ENCODE peak calls at places on chromosome 1, in five cellular contexts. V, A, P, E and O are unnamed samples.

GRCh38 chr1:169250022-169250421 is 117.6 kb downstream of the NME7 start:
- DNase-seq in V (no peak), A (no peak), P (no peak), E (no peak), O (no peak)

GRCh38 chr1:178093958-178094751 is at the start of gene RASAL2:
- DNase-seq in V (peak), A (no peak), P (peak), E (peak), O (peak)

GRCh38 chr1:226063362-226064167 is 1.0 kb downstream of the H3-3A start:
- DNase-seq in V (peak), A (no peak), P (peak), E (peak), O (peak)

GRCh38 chr1:154104433-154105082 is 50.3 kb downstream of the NUP210L start:
- DNase-seq in V (no peak), A (no peak), P (no peak), E (peak), O (no peak)

GRCh38 chr1:154567386-154568164 is at the start of gene CHRNB2:
- DNase-seq in V (peak), A (no peak), P (peak), E (peak), O (peak)

GRCh38 chr1:12745992-12746323 is at the start of gene CFAP107:
- DNase-seq in V (no peak), A (no peak), P (peak), E (peak), O (no peak)

GRCh38 chr1:9823943-9824701 is at the start of gene CLSTN1:
- DNase-seq in V (peak), A (peak), P (peak), E (peak), O (peak)

GRCh38 chr1:97563926-97564325 is 356.9 kb downstream of the DPYD start:
- DNase-seq in V (no peak), A (no peak), P (peak), E (no peak), O (no peak)

GRCh38 chr1:15886613-15887167 is 39.2 kb downstream of the SPEN start:
- DNase-seq in V (no peak), A (no peak), P (no peak), E (no peak), O (no peak)

GRCh38 chr1:172623748-172624147 is 35.2 kb upstream of the FASLG start:
- DNase-seq in V (no peak), A (no peak), P (no peak), E (no peak), O (no peak)

GRCh38 chr1:46413596-46413985 is 19.5 kb downstream of the FAAH start:
- DNase-seq in V (no peak), A (no peak), P (no peak), E (no peak), O (no peak)

GRCh38 chr1:110060034-110060661 is 10.3 kb downstream of the ALX3 start:
- DNase-seq in V (peak), A (no peak), P (no peak), E (peak), O (peak)

GRCh38 chr1:115098979-115099692 is 9.8 kb upstream of the TSPAN2 start:
- DNase-seq in V (peak), A (no peak), P (peak), E (peak), O (peak)

GRCh38 chr1:15950302-15950701 is 25.6 kb downstream of the ZBTB17 start:
- DNase-seq in V (no peak), A (no peak), P (no peak), E (no peak), O (no peak)

GRCh38 chr1:8908388-8909151 is 30.1 kb upstream of the ENO1 start:
- DNase-seq in V (no peak), A (no peak), P (no peak), E (no peak), O (no peak)

GRCh38 chr1:168386492-168386891 is 105.8 kb downstream of the TBX19 start:
- DNase-seq in V (no peak), A (no peak), P (no peak), E (no peak), O (no peak)

GRCh38 chr1:187685338-187685737 is 856.6 kb downstream of the PLA2G4A start:
- DNase-seq in V (no peak), A (no peak), P (peak), E (no peak), O (no peak)

GRCh38 chr1:228982637-228983036 is 247.4 kb downstream of the RHOU start:
- DNase-seq in V (no peak), A (no peak), P (peak), E (no peak), O (no peak)

GRCh38 chr1:200665851-200666250 is 3.9 kb downstream of the DDX59 start:
- DNase-seq in V (no peak), A (no peak), P (peak), E (no peak), O (no peak)

GRCh38 chr1:78511334-78511733 is 20.6 kb downstream of the PTGFR start:
- DNase-seq in V (no peak), A (no peak), P (no peak), E (no peak), O (no peak)

GRCh38 chr1:232695626-232696025 is 65.7 kb upstream of the SIPA1L2 start:
- DNase-seq in V (no peak), A (no peak), P (no peak), E (no peak), O (no peak)

GRCh38 chr1:17189632-17190525 is 15.0 kb upstream of the PADI1 start:
- DNase-seq in V (peak), A (peak), P (peak), E (no peak), O (no peak)

GRCh38 chr1:20695503-20695902 is 22.3 kb downstream of the KIF17 start:
- DNase-seq in V (no peak), A (no peak), P (no peak), E (no peak), O (no peak)

GRCh38 chr1:8554956-8555534 is 237.1 kb downstream of the SLC45A1 start:
- DNase-seq in V (no peak), A (no peak), P (no peak), E (no peak), O (no peak)

GRCh38 chr1:16088351-16088911 is 15.0 kb upstream of the FAM131C start:
- DNase-seq in V (no peak), A (no peak), P (no peak), E (no peak), O (no peak)

GRCh38 chr1:228209657-228210056 is 1.8 kb downstream of the OBSCN start:
- DNase-seq in V (no peak), A (no peak), P (no peak), E (no peak), O (no peak)

GRCh38 chr1:27655151-27655929 is 16.7 kb downstream of the IFI6 start:
- DNase-seq in V (no peak), A (no peak), P (no peak), E (no peak), O (no peak)
- TF ChIP-seq CTCF in V (no peak), A (no peak), P (no peak), E (no peak), O (no peak)

GRCh38 chr1:100566300-100566699 is 28.4 kb downstream of the GPR88 start:
- DNase-seq in V (no peak), A (no peak), P (no peak), E (no peak), O (no peak)
- TF ChIP-seq CTCF in V (no peak), A (peak), P (no peak), E (no peak), O (no peak)

GRCh38 chr1:160078392-160079195 is 2.7 kb upstream of the KCNJ9 start:
- DNase-seq in V (peak), A (peak), P (no peak), E (peak), O (peak)
- TF ChIP-seq CTCF in V (no peak), A (peak), P (peak), E (peak), O (peak)

GRCh38 chr1:90208949-90209348 is 214.0 kb downstream of the ZNF326 start:
- DNase-seq in V (no peak), A (no peak), P (no peak), E (no peak), O (no peak)
- TF ChIP-seq CTCF in V (no peak), A (no peak), P (no peak), E (no peak), O (no peak)

GRCh38 chr1:174324493-174324892 is 123.3 kb upstream of the GPR52 start:
- DNase-seq in V (no peak), A (no peak), P (no peak), E (no peak), O (no peak)
- TF ChIP-seq CTCF in V (no peak), A (no peak), P (no peak), E (no peak), O (no peak)

GRCh38 chr1:166133276-166133841 is 33.4 kb downstream of the FAM78B start:
- DNase-seq in V (no peak), A (peak), P (no peak), E (peak), O (no peak)
- TF ChIP-seq CTCF in V (no peak), A (peak), P (peak), E (peak), O (no peak)

GRCh38 chr1:94790670-94791069 is 29.5 kb upstream of the SLC44A3 start:
- DNase-seq in V (no peak), A (no peak), P (no peak), E (no peak), O (no peak)

GRCh38 chr1:94795321-94795899 is 24.7 kb upstream of the SLC44A3 start:
- DNase-seq in V (no peak), A (no peak), P (no peak), E (no peak), O (no peak)

GRCh38 chr1:94792876-94793605 is 27.1 kb upstream of the SLC44A3 start:
- DNase-seq in V (no peak), A (no peak), P (peak), E (no peak), O (no peak)

GRCh38 chr1:94790246-94790645 is 29.9 kb upstream of the SLC44A3 start:
- DNase-seq in V (no peak), A (no peak), P (peak), E (no peak), O (no peak)

DNA sequence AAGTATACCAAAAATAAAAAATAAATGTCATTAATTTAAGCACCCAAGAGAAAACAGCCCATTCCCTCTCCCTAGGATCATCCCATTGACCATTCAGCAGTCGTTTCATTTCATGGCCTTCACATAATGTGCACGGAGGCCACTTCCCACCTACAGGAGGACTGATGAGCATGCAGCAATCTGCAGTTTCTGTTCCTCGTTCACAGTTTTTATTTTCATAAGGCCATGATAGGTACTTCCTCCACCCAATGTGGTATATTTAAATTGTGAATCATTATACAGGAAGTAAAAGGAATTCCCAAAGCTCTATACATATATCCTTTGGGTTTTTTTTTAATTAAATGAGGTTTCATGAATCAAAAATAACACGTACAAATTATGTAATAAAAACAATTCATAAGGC is 27.7 kb upstream of the SLC44A3 start:
- DNase-seq in V (no peak), A (no peak), P (peak), E (peak), O (peak)
- TF ChIP-seq CTCF in V (no peak), A (peak), P (peak), E (peak), O (peak)

GRCh38 chr1:218347316-218347712 is 2.2 kb downstream of the TGFB2 start:
- DNase-seq in V (no peak), A (no peak), P (no peak), E (no peak), O (no peak)
- TF ChIP-seq CTCF in V (no peak), A (no peak), P (peak), E (no peak), O (no peak)